ENCODE peak calls at places on chromosomes 13 and 19, in ten cellular contexts. One of them, this sample, is unnamed.

GRCh38 chr13:33312150-33312908 is 26.8 kb upstream of the STARD13 start:
- DNase-seq in substantia nigra: no peak
- DNase-seq in stimulated activated CD8-positive, alpha-beta memory T cell treated with anti-CD3 and anti-CD28 coated beads, Interleukin-7, amount 100 ng/mL, for 24 hours: no peak
- DNase-seq in activated gamma-delta T cell treated with anti-CD3 and anti-CD28 coated beads, Interleukin-2, amount 50 U/mL, for 16 hours: no peak
- DNase-seq in head of caudate nucleus: no peak
- DNase-seq in activated CD4-positive, alpha-beta T cell treated with anti-CD3 and anti-CD28 coated beads for 24 hours: no peak
- DNase-seq in AG09319: no peak
- DNase-seq in AG10803: peak; percentile 25
- DNase-seq in NCI-H345: no peak
- DNase-seq in effector CD4-positive, alpha-beta T cell: no peak
- DNase-seq in this sample: no peak

GRCh38 chr13:114161028-114161556 is 18.0 kb upstream of the CFAP97D2 start:
- DNase-seq in AG10803: no peak
- DNase-seq in activated CD4-positive, alpha-beta T cell treated with anti-CD3 and anti-CD28 coated beads for 24 hours: no peak
- DNase-seq in stimulated activated CD8-positive, alpha-beta memory T cell treated with anti-CD3 and anti-CD28 coated beads, Interleukin-7, amount 100 ng/mL, for 24 hours: no peak
- DNase-seq in substantia nigra: no peak
- DNase-seq in AG09319: no peak
- DNase-seq in head of caudate nucleus: no peak
- DNase-seq in NCI-H345: no peak
- DNase-seq in effector CD4-positive, alpha-beta T cell: no peak
- DNase-seq in activated gamma-delta T cell treated with anti-CD3 and anti-CD28 coated beads, Interleukin-2, amount 50 U/mL, for 16 hours: no peak
- DNase-seq in this sample: no peak

GRCh38 chr13:83350569-83350968 is 531.7 kb downstream of the SLITRK1 start:
- DNase-seq in AG10803: peak; percentile 30
- DNase-seq in substantia nigra: no peak
- DNase-seq in NCI-H345: no peak
- DNase-seq in effector CD4-positive, alpha-beta T cell: no peak
- DNase-seq in stimulated activated CD8-positive, alpha-beta memory T cell treated with anti-CD3 and anti-CD28 coated beads, Interleukin-7, amount 100 ng/mL, for 24 hours: no peak
- DNase-seq in head of caudate nucleus: no peak
- DNase-seq in activated CD4-positive, alpha-beta T cell treated with anti-CD3 and anti-CD28 coated beads for 24 hours: no peak
- DNase-seq in activated gamma-delta T cell treated with anti-CD3 and anti-CD28 coated beads, Interleukin-2, amount 50 U/mL, for 16 hours: no peak
- DNase-seq in AG09319: no peak
- DNase-seq in this sample: no peak

GRCh38 chr13:24893863-24894262 is 129.9 kb downstream of the RNF17 start:
- DNase-seq in activated gamma-delta T cell treated with anti-CD3 and anti-CD28 coated beads, Interleukin-2, amount 50 U/mL, for 16 hours: no peak
- DNase-seq in substantia nigra: no peak
- DNase-seq in activated CD4-positive, alpha-beta T cell treated with anti-CD3 and anti-CD28 coated beads for 24 hours: no peak
- DNase-seq in AG09319: no peak
- DNase-seq in head of caudate nucleus: no peak
- DNase-seq in stimulated activated CD8-positive, alpha-beta memory T cell treated with anti-CD3 and anti-CD28 coated beads, Interleukin-7, amount 100 ng/mL, for 24 hours: no peak
- DNase-seq in NCI-H345: no peak
- DNase-seq in AG10803: no peak
- DNase-seq in effector CD4-positive, alpha-beta T cell: no peak
- DNase-seq in this sample: no peak

GRCh38 chr19:34399886-34400285 is 4.3 kb upstream of the PDCD2L start:
- DNase-seq in head of caudate nucleus: no peak
- DNase-seq in substantia nigra: no peak
- DNase-seq in activated gamma-delta T cell treated with anti-CD3 and anti-CD28 coated beads, Interleukin-2, amount 50 U/mL, for 16 hours: no peak
- DNase-seq in AG09319: no peak
- DNase-seq in effector CD4-positive, alpha-beta T cell: no peak
- DNase-seq in AG10803: no peak
- DNase-seq in stimulated activated CD8-positive, alpha-beta memory T cell treated with anti-CD3 and anti-CD28 coated beads, Interleukin-7, amount 100 ng/mL, for 24 hours: no peak
- DNase-seq in activated CD4-positive, alpha-beta T cell treated with anti-CD3 and anti-CD28 coated beads for 24 hours: no peak
- DNase-seq in NCI-H345: no peak
- DNase-seq in this sample: no peak

GRCh38 chr13:113116206-113116800 is 6.3 kb upstream of the F10 start:
- DNase-seq in AG10803: no peak
- DNase-seq in stimulated activated CD8-positive, alpha-beta memory T cell treated with anti-CD3 and anti-CD28 coated beads, Interleukin-7, amount 100 ng/mL, for 24 hours: no peak
- DNase-seq in effector CD4-positive, alpha-beta T cell: no peak
- DNase-seq in activated gamma-delta T cell treated with anti-CD3 and anti-CD28 coated beads, Interleukin-2, amount 50 U/mL, for 16 hours: no peak
- DNase-seq in NCI-H345: no peak
- DNase-seq in head of caudate nucleus: no peak
- DNase-seq in activated CD4-positive, alpha-beta T cell treated with anti-CD3 and anti-CD28 coated beads for 24 hours: no peak
- DNase-seq in AG09319: no peak
- DNase-seq in substantia nigra: no peak
- DNase-seq in this sample: no peak

GRCh38 chr19:45172173-45172572 is 5.9 kb downstream of the TRAPPC6A start:
- DNase-seq in AG09319: no peak
- DNase-seq in substantia nigra: no peak
- DNase-seq in activated gamma-delta T cell treated with anti-CD3 and anti-CD28 coated beads, Interleukin-2, amount 50 U/mL, for 16 hours: no peak
- DNase-seq in stimulated activated CD8-positive, alpha-beta memory T cell treated with anti-CD3 and anti-CD28 coated beads, Interleukin-7, amount 100 ng/mL, for 24 hours: no peak
- DNase-seq in AG10803: no peak
- DNase-seq in activated CD4-positive, alpha-beta T cell treated with anti-CD3 and anti-CD28 coated beads for 24 hours: no peak
- DNase-seq in NCI-H345: peak; percentile 11
- DNase-seq in effector CD4-positive, alpha-beta T cell: no peak
- DNase-seq in head of caudate nucleus: no peak
- DNase-seq in this sample: no peak

GRCh38 chr19:47719047-47719885 is 6.0 kb downstream of the EHD2 start:
- DNase-seq in substantia nigra: no peak
- DNase-seq in activated gamma-delta T cell treated with anti-CD3 and anti-CD28 coated beads, Interleukin-2, amount 50 U/mL, for 16 hours: no peak
- DNase-seq in NCI-H345: no peak
- DNase-seq in AG10803: peak; percentile 100
- DNase-seq in activated CD4-positive, alpha-beta T cell treated with anti-CD3 and anti-CD28 coated beads for 24 hours: no peak
- DNase-seq in effector CD4-positive, alpha-beta T cell: no peak
- DNase-seq in AG09319: peak; percentile 98
- DNase-seq in stimulated activated CD8-positive, alpha-beta memory T cell treated with anti-CD3 and anti-CD28 coated beads, Interleukin-7, amount 100 ng/mL, for 24 hours: no peak
- DNase-seq in head of caudate nucleus: peak; percentile 65
- DNase-seq in this sample: no peak

GRCh38 chr13:44116562-44117315 is 237.0 kb downstream of the LACC1 start:
- DNase-seq in AG10803: peak; percentile 3
- DNase-seq in substantia nigra: no peak
- DNase-seq in effector CD4-positive, alpha-beta T cell: no peak
- DNase-seq in activated CD4-positive, alpha-beta T cell treated with anti-CD3 and anti-CD28 coated beads for 24 hours: no peak
- DNase-seq in AG09319: no peak
- DNase-seq in NCI-H345: no peak
- DNase-seq in head of caudate nucleus: no peak
- DNase-seq in activated gamma-delta T cell treated with anti-CD3 and anti-CD28 coated beads, Interleukin-2, amount 50 U/mL, for 16 hours: no peak
- DNase-seq in stimulated activated CD8-positive, alpha-beta memory T cell treated with anti-CD3 and anti-CD28 coated beads, Interleukin-7, amount 100 ng/mL, for 24 hours: no peak
- DNase-seq in this sample: no peak

GRCh38 chr13:95684463-95684862 is 7.5 kb downstream of the DNAJC3 start:
- DNase-seq in head of caudate nucleus: no peak
- DNase-seq in activated gamma-delta T cell treated with anti-CD3 and anti-CD28 coated beads, Interleukin-2, amount 50 U/mL, for 16 hours: no peak
- DNase-seq in substantia nigra: no peak
- DNase-seq in AG10803: no peak
- DNase-seq in AG09319: no peak
- DNase-seq in activated CD4-positive, alpha-beta T cell treated with anti-CD3 and anti-CD28 coated beads for 24 hours: no peak
- DNase-seq in NCI-H345: no peak
- DNase-seq in effector CD4-positive, alpha-beta T cell: no peak
- DNase-seq in stimulated activated CD8-positive, alpha-beta memory T cell treated with anti-CD3 and anti-CD28 coated beads, Interleukin-7, amount 100 ng/mL, for 24 hours: no peak
- DNase-seq in this sample: no peak

GRCh38 chr19:40604647-40605200 is 3.6 kb downstream of the LTBP4 start:
- DNase-seq in substantia nigra: no peak
- DNase-seq in activated gamma-delta T cell treated with anti-CD3 and anti-CD28 coated beads, Interleukin-2, amount 50 U/mL, for 16 hours: no peak
- DNase-seq in head of caudate nucleus: no peak
- DNase-seq in NCI-H345: peak; percentile 67
- DNase-seq in effector CD4-positive, alpha-beta T cell: no peak
- DNase-seq in AG09319: no peak
- DNase-seq in stimulated activated CD8-positive, alpha-beta memory T cell treated with anti-CD3 and anti-CD28 coated beads, Interleukin-7, amount 100 ng/mL, for 24 hours: no peak
- DNase-seq in activated CD4-positive, alpha-beta T cell treated with anti-CD3 and anti-CD28 coated beads for 24 hours: no peak
- DNase-seq in AG10803: no peak
- DNase-seq in this sample: no peak

GRCh38 chr13:49494645-49495044 is 1.1 kb upstream of the PHF11 start:
- DNase-seq in AG10803: no peak
- DNase-seq in activated CD4-positive, alpha-beta T cell treated with anti-CD3 and anti-CD28 coated beads for 24 hours: no peak
- DNase-seq in stimulated activated CD8-positive, alpha-beta memory T cell treated with anti-CD3 and anti-CD28 coated beads, Interleukin-7, amount 100 ng/mL, for 24 hours: no peak
- DNase-seq in substantia nigra: no peak
- DNase-seq in AG09319: no peak
- DNase-seq in effector CD4-positive, alpha-beta T cell: no peak
- DNase-seq in head of caudate nucleus: no peak
- DNase-seq in NCI-H345: no peak
- DNase-seq in activated gamma-delta T cell treated with anti-CD3 and anti-CD28 coated beads, Interleukin-2, amount 50 U/mL, for 16 hours: no peak
- DNase-seq in this sample: no peak

GRCh38 chr13:74273591-74273990 is 139.4 kb upstream of the KLF12 start:
- DNase-seq in substantia nigra: no peak
- DNase-seq in NCI-H345: no peak
- DNase-seq in AG10803: peak; percentile 28
- DNase-seq in head of caudate nucleus: no peak
- DNase-seq in stimulated activated CD8-positive, alpha-beta memory T cell treated with anti-CD3 and anti-CD28 coated beads, Interleukin-7, amount 100 ng/mL, for 24 hours: no peak
- DNase-seq in activated CD4-positive, alpha-beta T cell treated with anti-CD3 and anti-CD28 coated beads for 24 hours: no peak
- DNase-seq in activated gamma-delta T cell treated with anti-CD3 and anti-CD28 coated beads, Interleukin-2, amount 50 U/mL, for 16 hours: no peak
- DNase-seq in AG09319: no peak
- DNase-seq in effector CD4-positive, alpha-beta T cell: no peak
- DNase-seq in this sample: no peak

GRCh38 chr19:8610928-8611284 is 391 bp upstream of the ADAMTS10 start:
- DNase-seq in AG10803: no peak
- DNase-seq in substantia nigra: no peak
- DNase-seq in AG09319: no peak
- DNase-seq in stimulated activated CD8-positive, alpha-beta memory T cell treated with anti-CD3 and anti-CD28 coated beads, Interleukin-7, amount 100 ng/mL, for 24 hours: no peak
- DNase-seq in activated gamma-delta T cell treated with anti-CD3 and anti-CD28 coated beads, Interleukin-2, amount 50 U/mL, for 16 hours: no peak
- DNase-seq in activated CD4-positive, alpha-beta T cell treated with anti-CD3 and anti-CD28 coated beads for 24 hours: no peak
- DNase-seq in effector CD4-positive, alpha-beta T cell: no peak
- DNase-seq in NCI-H345: no peak
- DNase-seq in head of caudate nucleus: no peak
- DNase-seq in this sample: no peak

GRCh38 chr13:84076280-84076679 is 194.0 kb upstream of the SLITRK1 start:
- DNase-seq in stimulated activated CD8-positive, alpha-beta memory T cell treated with anti-CD3 and anti-CD28 coated beads, Interleukin-7, amount 100 ng/mL, for 24 hours: no peak
- DNase-seq in substantia nigra: no peak
- DNase-seq in AG10803: no peak
- DNase-seq in AG09319: no peak
- DNase-seq in head of caudate nucleus: no peak
- DNase-seq in activated CD4-positive, alpha-beta T cell treated with anti-CD3 and anti-CD28 coated beads for 24 hours: no peak
- DNase-seq in effector CD4-positive, alpha-beta T cell: no peak
- DNase-seq in NCI-H345: no peak
- DNase-seq in activated gamma-delta T cell treated with anti-CD3 and anti-CD28 coated beads, Interleukin-2, amount 50 U/mL, for 16 hours: no peak
- DNase-seq in this sample: no peak

GRCh38 chr13:71046360-71047079 is 820.5 kb downstream of the DACH1 start:
- DNase-seq in activated gamma-delta T cell treated with anti-CD3 and anti-CD28 coated beads, Interleukin-2, amount 50 U/mL, for 16 hours: no peak
- DNase-seq in substantia nigra: no peak
- DNase-seq in head of caudate nucleus: no peak
- DNase-seq in effector CD4-positive, alpha-beta T cell: no peak
- DNase-seq in AG10803: no peak
- DNase-seq in NCI-H345: no peak
- DNase-seq in stimulated activated CD8-positive, alpha-beta memory T cell treated with anti-CD3 and anti-CD28 coated beads, Interleukin-7, amount 100 ng/mL, for 24 hours: no peak
- DNase-seq in activated CD4-positive, alpha-beta T cell treated with anti-CD3 and anti-CD28 coated beads for 24 hours: no peak
- DNase-seq in AG09319: no peak
- DNase-seq in this sample: no peak

GRCh38 chr13:34913040-34913439 is 29.0 kb upstream of the NBEA start:
- DNase-seq in stimulated activated CD8-positive, alpha-beta memory T cell treated with anti-CD3 and anti-CD28 coated beads, Interleukin-7, amount 100 ng/mL, for 24 hours: no peak
- DNase-seq in substantia nigra: no peak
- DNase-seq in head of caudate nucleus: no peak
- DNase-seq in AG10803: peak; percentile 8
- DNase-seq in activated CD4-positive, alpha-beta T cell treated with anti-CD3 and anti-CD28 coated beads for 24 hours: no peak
- DNase-seq in NCI-H345: peak; percentile 0
- DNase-seq in AG09319: no peak
- DNase-seq in activated gamma-delta T cell treated with anti-CD3 and anti-CD28 coated beads, Interleukin-2, amount 50 U/mL, for 16 hours: no peak
- DNase-seq in effector CD4-positive, alpha-beta T cell: no peak
- DNase-seq in this sample: no peak

GRCh38 chr19:16198363-16198636 is 589 bp downstream of the AP1M1 start:
- DNase-seq in NCI-H345: no peak
- DNase-seq in activated CD4-positive, alpha-beta T cell treated with anti-CD3 and anti-CD28 coated beads for 24 hours: no peak
- DNase-seq in AG09319: no peak
- DNase-seq in stimulated activated CD8-positive, alpha-beta memory T cell treated with anti-CD3 and anti-CD28 coated beads, Interleukin-7, amount 100 ng/mL, for 24 hours: no peak
- DNase-seq in head of caudate nucleus: no peak
- DNase-seq in AG10803: no peak
- DNase-seq in substantia nigra: no peak
- DNase-seq in activated gamma-delta T cell treated with anti-CD3 and anti-CD28 coated beads, Interleukin-2, amount 50 U/mL, for 16 hours: no peak
- DNase-seq in effector CD4-positive, alpha-beta T cell: no peak
- DNase-seq in this sample: no peak

GRCh38 chr19:55028757-55029156 is 9.3 kb downstream of the GP6 start:
- DNase-seq in effector CD4-positive, alpha-beta T cell: no peak
- DNase-seq in activated gamma-delta T cell treated with anti-CD3 and anti-CD28 coated beads, Interleukin-2, amount 50 U/mL, for 16 hours: no peak
- DNase-seq in AG09319: no peak
- DNase-seq in head of caudate nucleus: no peak
- DNase-seq in substantia nigra: no peak
- DNase-seq in activated CD4-positive, alpha-beta T cell treated with anti-CD3 and anti-CD28 coated beads for 24 hours: no peak
- DNase-seq in NCI-H345: no peak
- DNase-seq in AG10803: no peak
- DNase-seq in stimulated activated CD8-positive, alpha-beta memory T cell treated with anti-CD3 and anti-CD28 coated beads, Interleukin-7, amount 100 ng/mL, for 24 hours: no peak
- DNase-seq in this sample: no peak

GRCh38 chr19:4988770-4989251 is 19.9 kb downstream of the KDM4B start:
- DNase-seq in AG09319: no peak
- DNase-seq in effector CD4-positive, alpha-beta T cell: no peak
- DNase-seq in activated CD4-positive, alpha-beta T cell treated with anti-CD3 and anti-CD28 coated beads for 24 hours: no peak
- DNase-seq in activated gamma-delta T cell treated with anti-CD3 and anti-CD28 coated beads, Interleukin-2, amount 50 U/mL, for 16 hours: no peak
- DNase-seq in substantia nigra: no peak
- DNase-seq in AG10803: peak; percentile 90
- DNase-seq in NCI-H345: no peak
- DNase-seq in head of caudate nucleus: no peak
- DNase-seq in stimulated activated CD8-positive, alpha-beta memory T cell treated with anti-CD3 and anti-CD28 coated beads, Interleukin-7, amount 100 ng/mL, for 24 hours: no peak
- DNase-seq in this sample: peak; percentile 18

GRCh38 chr19:11435833-11436313 is 438 bp downstream of the PRKCSH start:
- DNase-seq in NCI-H345: no peak
- DNase-seq in activated CD4-positive, alpha-beta T cell treated with anti-CD3 and anti-CD28 coated beads for 24 hours: no peak
- DNase-seq in activated gamma-delta T cell treated with anti-CD3 and anti-CD28 coated beads, Interleukin-2, amount 50 U/mL, for 16 hours: no peak
- DNase-seq in AG10803: peak; percentile 9
- DNase-seq in substantia nigra: no peak
- DNase-seq in head of caudate nucleus: no peak
- DNase-seq in AG09319: no peak
- DNase-seq in effector CD4-positive, alpha-beta T cell: no peak
- DNase-seq in stimulated activated CD8-positive, alpha-beta memory T cell treated with anti-CD3 and anti-CD28 coated beads, Interleukin-7, amount 100 ng/mL, for 24 hours: no peak
- DNase-seq in this sample: peak; percentile 20

GRCh38 chr19:28130066-28130511 is 1082.9 kb downstream of the UQCRFS1 start:
- DNase-seq in AG10803: no peak
- DNase-seq in activated CD4-positive, alpha-beta T cell treated with anti-CD3 and anti-CD28 coated beads for 24 hours: no peak
- DNase-seq in substantia nigra: no peak
- DNase-seq in activated gamma-delta T cell treated with anti-CD3 and anti-CD28 coated beads, Interleukin-2, amount 50 U/mL, for 16 hours: no peak
- DNase-seq in stimulated activated CD8-positive, alpha-beta memory T cell treated with anti-CD3 and anti-CD28 coated beads, Interleukin-7, amount 100 ng/mL, for 24 hours: no peak
- DNase-seq in effector CD4-positive, alpha-beta T cell: no peak
- DNase-seq in head of caudate nucleus: no peak
- DNase-seq in AG09319: no peak
- DNase-seq in NCI-H345: no peak
- DNase-seq in this sample: no peak

GRCh38 chr19:3573858-3574637 is 1.3 kb downstream of the HMG20B start:
- DNase-seq in AG10803: peak; percentile 94
- DNase-seq in NCI-H345: peak; percentile 95
- DNase-seq in substantia nigra: no peak
- DNase-seq in effector CD4-positive, alpha-beta T cell: peak; percentile 64
- DNase-seq in activated CD4-positive, alpha-beta T cell treated with anti-CD3 and anti-CD28 coated beads for 24 hours: peak; percentile 69
- DNase-seq in AG09319: peak; percentile 80
- DNase-seq in activated gamma-delta T cell treated with anti-CD3 and anti-CD28 coated beads, Interleukin-2, amount 50 U/mL, for 16 hours: peak; percentile 59
- DNase-seq in head of caudate nucleus: peak; percentile 53
- DNase-seq in stimulated activated CD8-positive, alpha-beta memory T cell treated with anti-CD3 and anti-CD28 coated beads, Interleukin-7, amount 100 ng/mL, for 24 hours: peak; percentile 64
- DNase-seq in this sample: no peak

GRCh38 chr19:4803736-4804695 is 12.5 kb downstream of the FEM1A start:
- DNase-seq in stimulated activated CD8-positive, alpha-beta memory T cell treated with anti-CD3 and anti-CD28 coated beads, Interleukin-7, amount 100 ng/mL, for 24 hours: peak; percentile 43
- DNase-seq in AG10803: peak; percentile 25
- DNase-seq in AG09319: no peak
- DNase-seq in activated gamma-delta T cell treated with anti-CD3 and anti-CD28 coated beads, Interleukin-2, amount 50 U/mL, for 16 hours: peak; percentile 47
- DNase-seq in effector CD4-positive, alpha-beta T cell: peak; percentile 57
- DNase-seq in NCI-H345: peak; percentile 53
- DNase-seq in activated CD4-positive, alpha-beta T cell treated with anti-CD3 and anti-CD28 coated beads for 24 hours: no peak
- DNase-seq in substantia nigra: no peak
- DNase-seq in head of caudate nucleus: no peak
- DNase-seq in this sample: no peak

GRCh38 chr19:1394252-1395193 is 6.8 kb downstream of the GAMT start:
- DNase-seq in effector CD4-positive, alpha-beta T cell: no peak
- DNase-seq in substantia nigra: no peak
- DNase-seq in head of caudate nucleus: peak; percentile 34
- DNase-seq in activated gamma-delta T cell treated with anti-CD3 and anti-CD28 coated beads, Interleukin-2, amount 50 U/mL, for 16 hours: no peak
- DNase-seq in AG10803: no peak
- DNase-seq in stimulated activated CD8-positive, alpha-beta memory T cell treated with anti-CD3 and anti-CD28 coated beads, Interleukin-7, amount 100 ng/mL, for 24 hours: no peak
- DNase-seq in NCI-H345: no peak
- DNase-seq in AG09319: no peak
- DNase-seq in activated CD4-positive, alpha-beta T cell treated with anti-CD3 and anti-CD28 coated beads for 24 hours: no peak
- DNase-seq in this sample: no peak

GRCh38 chr13:91133941-91134772 is 213.3 kb upstream of the MIR17HG start:
- DNase-seq in NCI-H345: peak; percentile 53
- DNase-seq in AG10803: peak; percentile 44
- DNase-seq in stimulated activated CD8-positive, alpha-beta memory T cell treated with anti-CD3 and anti-CD28 coated beads, Interleukin-7, amount 100 ng/mL, for 24 hours: no peak
- DNase-seq in effector CD4-positive, alpha-beta T cell: no peak
- DNase-seq in activated gamma-delta T cell treated with anti-CD3 and anti-CD28 coated beads, Interleukin-2, amount 50 U/mL, for 16 hours: no peak
- DNase-seq in activated CD4-positive, alpha-beta T cell treated with anti-CD3 and anti-CD28 coated beads for 24 hours: peak; percentile 8
- DNase-seq in head of caudate nucleus: no peak
- DNase-seq in AG09319: no peak
- DNase-seq in substantia nigra: no peak
- DNase-seq in this sample: peak; percentile 11

GRCh38 chr13:42007844-42008243 is 40.6 kb upstream of the DGKH start:
- DNase-seq in NCI-H345: no peak
- DNase-seq in effector CD4-positive, alpha-beta T cell: no peak
- DNase-seq in stimulated activated CD8-positive, alpha-beta memory T cell treated with anti-CD3 and anti-CD28 coated beads, Interleukin-7, amount 100 ng/mL, for 24 hours: no peak
- DNase-seq in substantia nigra: no peak
- DNase-seq in activated CD4-positive, alpha-beta T cell treated with anti-CD3 and anti-CD28 coated beads for 24 hours: no peak
- DNase-seq in AG10803: peak; percentile 33
- DNase-seq in AG09319: no peak
- DNase-seq in head of caudate nucleus: no peak
- DNase-seq in activated gamma-delta T cell treated with anti-CD3 and anti-CD28 coated beads, Interleukin-2, amount 50 U/mL, for 16 hours: no peak
- DNase-seq in this sample: no peak

GRCh38 chr13:98773053-98773452 is 20.6 kb upstream of the SLC15A1 start:
- DNase-seq in effector CD4-positive, alpha-beta T cell: no peak
- DNase-seq in AG10803: no peak
- DNase-seq in AG09319: no peak
- DNase-seq in head of caudate nucleus: no peak
- DNase-seq in activated gamma-delta T cell treated with anti-CD3 and anti-CD28 coated beads, Interleukin-2, amount 50 U/mL, for 16 hours: no peak
- DNase-seq in substantia nigra: no peak
- DNase-seq in stimulated activated CD8-positive, alpha-beta memory T cell treated with anti-CD3 and anti-CD28 coated beads, Interleukin-7, amount 100 ng/mL, for 24 hours: no peak
- DNase-seq in activated CD4-positive, alpha-beta T cell treated with anti-CD3 and anti-CD28 coated beads for 24 hours: no peak
- DNase-seq in NCI-H345: no peak
- DNase-seq in this sample: no peak